ENCODE peak calls at places on chromosome 19, in six cellular contexts. One of them, this sample, is unnamed.

GRCh38 chr19:52343548-52343947 is 7.5 kb downstream of the ZNF610 start:
- DNase-seq in GM12892: peak; percentile 14
- DNase-seq in SK-N-MC: no peak
- DNase-seq in K562: peak; percentile 62
- DNase-seq in endothelial cell of umbilical vein: peak; percentile 39
- DNase-seq in stomach: peak; percentile 36
- DNase-seq in this sample: peak; percentile 8

GRCh38 chr19:55348317-55349034 is 6.0 kb downstream of the COX6B2 start:
- DNase-seq in GM12892: no peak
- DNase-seq in SK-N-MC: no peak
- DNase-seq in K562: no peak
- DNase-seq in endothelial cell of umbilical vein: no peak
- DNase-seq in stomach: no peak
- DNase-seq in this sample: no peak

GRCh38 chr19:51099070-51099382 is 9.2 kb downstream of the CTU1 start:
- DNase-seq in GM12892: no peak
- DNase-seq in SK-N-MC: no peak
- DNase-seq in K562: no peak
- DNase-seq in endothelial cell of umbilical vein: no peak
- DNase-seq in stomach: no peak
- DNase-seq in this sample: no peak

GRCh38 chr19:17718988-17719711 is at the start of gene MAP1S:
- DNase-seq in GM12892: peak; percentile 91
- DNase-seq in SK-N-MC: no peak
- DNase-seq in K562: peak; percentile 87
- DNase-seq in endothelial cell of umbilical vein: peak; percentile 46
- DNase-seq in stomach: peak; percentile 60
- DNase-seq in this sample: peak; percentile 80

GRCh38 chr19:18280247-18281081 is 958 bp downstream of the JUND start:
- DNase-seq in GM12892: peak; percentile 77
- DNase-seq in SK-N-MC: no peak
- DNase-seq in K562: peak; percentile 84
- DNase-seq in endothelial cell of umbilical vein: peak; percentile 76
- DNase-seq in stomach: peak; percentile 84
- DNase-seq in this sample: peak; percentile 85

GRCh38 chr19:5935473-5936307 is 21.6 kb downstream of the CAPS start:
- DNase-seq in GM12892: no peak
- DNase-seq in SK-N-MC: no peak
- DNase-seq in K562: no peak
- DNase-seq in endothelial cell of umbilical vein: no peak
- DNase-seq in stomach: no peak
- DNase-seq in this sample: no peak

GRCh38 chr19:47523473-47523872 is 8.6 kb upstream of the NAPA start:
- DNase-seq in GM12892: no peak
- DNase-seq in SK-N-MC: no peak
- DNase-seq in K562: peak; percentile 4
- DNase-seq in endothelial cell of umbilical vein: peak; percentile 65
- DNase-seq in stomach: no peak
- DNase-seq in this sample: no peak

GRCh38 chr19:1826557-1827521 is 14.8 kb upstream of the ATP8B3 start:
- DNase-seq in GM12892: no peak
- DNase-seq in SK-N-MC: no peak
- DNase-seq in K562: peak; percentile 80
- DNase-seq in endothelial cell of umbilical vein: no peak
- DNase-seq in stomach: no peak
- DNase-seq in this sample: no peak

GRCh38 chr19:52735734-52736133 is 890 bp upstream of the ZNF611 start:
- DNase-seq in GM12892: no peak
- DNase-seq in SK-N-MC: no peak
- DNase-seq in K562: no peak
- DNase-seq in endothelial cell of umbilical vein: peak; percentile 72
- DNase-seq in stomach: peak; percentile 38
- DNase-seq in this sample: no peak

GRCh38 chr19:46821512-46822359 is 28.9 kb downstream of the AP2S1 start:
- DNase-seq in GM12892: peak; percentile 49
- DNase-seq in SK-N-MC: no peak
- DNase-seq in K562: no peak
- DNase-seq in endothelial cell of umbilical vein: no peak
- DNase-seq in stomach: no peak
- DNase-seq in this sample: no peak

GRCh38 chr19:47581605-47582319 is 8.8 kb upstream of the ZNF541 start:
- DNase-seq in GM12892: no peak
- DNase-seq in SK-N-MC: no peak
- DNase-seq in K562: no peak
- DNase-seq in endothelial cell of umbilical vein: no peak
- DNase-seq in stomach: peak; percentile 66
- DNase-seq in this sample: no peak

GRCh38 chr19:43644181-43644580 is 4.5 kb upstream of the CADM4 start:
- DNase-seq in GM12892: no peak
- DNase-seq in SK-N-MC: no peak
- DNase-seq in K562: no peak
- DNase-seq in endothelial cell of umbilical vein: no peak
- DNase-seq in stomach: no peak
- DNase-seq in this sample: no peak

GRCh38 chr19:56821675-56822074 is 18.9 kb downstream of the PEG3 start:
- DNase-seq in GM12892: no peak
- DNase-seq in SK-N-MC: no peak
- DNase-seq in K562: no peak
- DNase-seq in endothelial cell of umbilical vein: no peak
- DNase-seq in stomach: no peak
- DNase-seq in this sample: no peak

GRCh38 chr19:56823956-56824355 is 16.6 kb downstream of the PEG3 start:
- DNase-seq in GM12892: no peak
- DNase-seq in SK-N-MC: no peak
- DNase-seq in K562: no peak
- DNase-seq in endothelial cell of umbilical vein: no peak
- DNase-seq in stomach: no peak
- DNase-seq in this sample: no peak

GRCh38 chr19:56823417-56823816 is 17.1 kb downstream of the PEG3 start:
- DNase-seq in GM12892: no peak
- DNase-seq in SK-N-MC: no peak
- DNase-seq in K562: no peak
- DNase-seq in endothelial cell of umbilical vein: no peak
- DNase-seq in stomach: no peak
- DNase-seq in this sample: no peak

GRCh38 chr19:56821209-56821608 is 19.3 kb downstream of the PEG3 start:
- DNase-seq in GM12892: no peak
- DNase-seq in SK-N-MC: no peak
- DNase-seq in K562: no peak
- DNase-seq in endothelial cell of umbilical vein: no peak
- DNase-seq in stomach: no peak
- DNase-seq in this sample: no peak

DNA sequence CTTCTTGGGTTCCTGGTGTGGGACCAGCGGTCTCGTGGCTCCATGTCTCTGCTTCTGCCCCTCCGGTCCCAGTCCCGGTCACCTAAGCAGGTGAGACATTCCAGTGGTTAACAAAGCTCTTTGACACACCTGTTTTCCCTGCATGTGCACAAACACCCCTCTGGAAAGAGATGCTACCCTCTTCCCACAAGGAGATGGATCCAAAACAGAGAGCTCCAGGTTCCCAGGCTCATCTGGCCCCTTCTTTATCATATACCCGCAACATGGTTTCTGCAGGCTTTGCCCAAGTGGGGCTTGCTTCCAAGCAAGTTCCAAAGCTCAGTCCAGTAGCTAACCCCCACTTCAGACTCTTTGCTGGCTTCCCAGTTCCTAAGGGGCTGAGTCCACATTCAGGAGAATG is 17.8 kb downstream of the PEG3 start:
- DNase-seq in GM12892: no peak
- DNase-seq in SK-N-MC: no peak
- DNase-seq in K562: no peak
- DNase-seq in endothelial cell of umbilical vein: no peak
- DNase-seq in stomach: no peak
- DNase-seq in this sample: no peak
- TF ChIP-seq POLR2AphosphoS5 in GM12892: no peak
- TF ChIP-seq POLR2AphosphoS5 in SK-N-MC: no peak
- TF ChIP-seq POLR2AphosphoS5 in K562: no peak
- TF ChIP-seq POLR2AphosphoS5 in endothelial cell of umbilical vein: no peak
- TF ChIP-seq POLR2AphosphoS5 in stomach: no peak
- TF ChIP-seq POLR2AphosphoS5 in this sample: no peak

GRCh38 chr19:11577451-11578341 is at the start of gene ACP5:
- DNase-seq in GM12892: no peak
- DNase-seq in SK-N-MC: no peak
- DNase-seq in K562: no peak
- DNase-seq in endothelial cell of umbilical vein: no peak
- DNase-seq in stomach: no peak
- DNase-seq in this sample: no peak

GRCh38 chr19:11580665-11581418 is 3.4 kb upstream of the ACP5 start:
- DNase-seq in GM12892: no peak
- DNase-seq in SK-N-MC: no peak
- DNase-seq in K562: no peak
- DNase-seq in endothelial cell of umbilical vein: peak; percentile 79
- DNase-seq in stomach: peak; percentile 46
- DNase-seq in this sample: no peak

GRCh38 chr19:11576186-11576585 is 1.3 kb downstream of the ACP5 start:
- DNase-seq in GM12892: no peak
- DNase-seq in SK-N-MC: no peak
- DNase-seq in K562: no peak
- DNase-seq in endothelial cell of umbilical vein: no peak
- DNase-seq in stomach: no peak
- DNase-seq in this sample: no peak

GRCh38 chr19:11581740-11582139 is 4.3 kb upstream of the ACP5 start:
- DNase-seq in GM12892: no peak
- DNase-seq in SK-N-MC: no peak
- DNase-seq in K562: peak; percentile 37
- DNase-seq in endothelial cell of umbilical vein: no peak
- DNase-seq in stomach: no peak
- DNase-seq in this sample: no peak

GRCh38 chr19:11578342-11579142 is 1.1 kb upstream of the ACP5 start:
- DNase-seq in GM12892: peak; percentile 68
- DNase-seq in SK-N-MC: no peak
- DNase-seq in K562: peak; percentile 79
- DNase-seq in endothelial cell of umbilical vein: peak; percentile 19
- DNase-seq in stomach: peak; percentile 67
- DNase-seq in this sample: peak; percentile 74
- TF ChIP-seq POLR2AphosphoS5 in GM12892: no peak
- TF ChIP-seq POLR2AphosphoS5 in SK-N-MC: no peak
- TF ChIP-seq POLR2AphosphoS5 in K562: peak; percentile 48
- TF ChIP-seq POLR2AphosphoS5 in endothelial cell of umbilical vein: no peak
- TF ChIP-seq POLR2AphosphoS5 in stomach: no peak
- TF ChIP-seq POLR2AphosphoS5 in this sample: peak; percentile 52

GRCh38 chr19:39444598-39445257 is 654 bp upstream of the SUPT5H start:
- DNase-seq in GM12892: no peak
- DNase-seq in SK-N-MC: no peak
- DNase-seq in K562: no peak
- DNase-seq in endothelial cell of umbilical vein: no peak
- DNase-seq in stomach: no peak
- DNase-seq in this sample: no peak

GRCh38 chr19:39448271-39448670 is 2.9 kb downstream of the SUPT5H start:
- DNase-seq in GM12892: peak; percentile 48
- DNase-seq in SK-N-MC: no peak
- DNase-seq in K562: no peak
- DNase-seq in endothelial cell of umbilical vein: no peak
- DNase-seq in stomach: no peak
- DNase-seq in this sample: no peak

GRCh38 chr19:39449116-39449797 is 3.9 kb downstream of the SUPT5H start:
- DNase-seq in GM12892: no peak
- DNase-seq in SK-N-MC: no peak
- DNase-seq in K562: no peak
- DNase-seq in endothelial cell of umbilical vein: no peak
- DNase-seq in stomach: no peak
- DNase-seq in this sample: no peak

GRCh38 chr19:39446365-39447084 is 1.1 kb downstream of the SUPT5H start:
- DNase-seq in GM12892: no peak
- DNase-seq in SK-N-MC: no peak
- DNase-seq in K562: no peak
- DNase-seq in endothelial cell of umbilical vein: no peak
- DNase-seq in stomach: no peak
- DNase-seq in this sample: no peak

GRCh38 chr19:39445258-39446071 is at the start of gene SUPT5H:
- DNase-seq in GM12892: peak; percentile 97
- DNase-seq in SK-N-MC: peak; percentile 79
- DNase-seq in K562: peak; percentile 95
- DNase-seq in endothelial cell of umbilical vein: peak; percentile 98
- DNase-seq in stomach: peak; percentile 98
- DNase-seq in this sample: peak; percentile 99
- TF ChIP-seq POLR2AphosphoS5 in GM12892: peak; percentile 92
- TF ChIP-seq POLR2AphosphoS5 in SK-N-MC: peak; percentile 93
- TF ChIP-seq POLR2AphosphoS5 in K562: peak; percentile 81
- TF ChIP-seq POLR2AphosphoS5 in endothelial cell of umbilical vein: peak; percentile 95
- TF ChIP-seq POLR2AphosphoS5 in stomach: peak; percentile 99
- TF ChIP-seq POLR2AphosphoS5 in this sample: peak; percentile 99

GRCh38 chr19:531753-532571 is at the start of gene CDC34:
- DNase-seq in GM12892: peak; percentile 66
- DNase-seq in SK-N-MC: no peak
- DNase-seq in K562: peak; percentile 63
- DNase-seq in endothelial cell of umbilical vein: peak; percentile 21
- DNase-seq in stomach: no peak
- DNase-seq in this sample: no peak
- TF ChIP-seq POLR2AphosphoS5 in GM12892: no peak
- TF ChIP-seq POLR2AphosphoS5 in SK-N-MC: no peak
- TF ChIP-seq POLR2AphosphoS5 in K562: no peak
- TF ChIP-seq POLR2AphosphoS5 in endothelial cell of umbilical vein: peak; percentile 80
- TF ChIP-seq POLR2AphosphoS5 in stomach: no peak
- TF ChIP-seq POLR2AphosphoS5 in this sample: no peak

GRCh38 chr19:49766938-49767315 is at the start of gene AP2A1:
- DNase-seq in GM12892: no peak
- DNase-seq in SK-N-MC: no peak
- DNase-seq in K562: no peak
- DNase-seq in endothelial cell of umbilical vein: no peak
- DNase-seq in stomach: no peak
- DNase-seq in this sample: no peak
- TF ChIP-seq POLR2AphosphoS5 in GM12892: no peak
- TF ChIP-seq POLR2AphosphoS5 in SK-N-MC: peak; percentile 63
- TF ChIP-seq POLR2AphosphoS5 in K562: no peak
- TF ChIP-seq POLR2AphosphoS5 in endothelial cell of umbilical vein: peak; percentile 44
- TF ChIP-seq POLR2AphosphoS5 in stomach: peak; percentile 24
- TF ChIP-seq POLR2AphosphoS5 in this sample: no peak